ENCODE peak calls at places on chromosomes 12 and 14, in seven cellular contexts. One of them, this sample, is unnamed.

GRCh38 chr14:75926431-75926830 is 55.4 kb downstream of the TGFB3 start:
- DNase-seq in mesenchymal stem cell: no peak
- DNase-seq in trophoblast cell: no peak
- DNase-seq in neuronal stem cell: no peak
- DNase-seq in H1: no peak
- DNase-seq in mesendoderm: no peak
- DNase-seq in IMR-90: no peak
- DNase-seq in this sample: no peak

GRCh38 chr12:7108928-7109920 is at the start of gene C1RL:
- DNase-seq in H1: peak; percentile 99
- DNase-seq in trophoblast cell: peak; percentile 90
- DNase-seq in mesendoderm: peak; percentile 92
- DNase-seq in IMR-90: peak; percentile 77
- DNase-seq in mesenchymal stem cell: peak; percentile 90
- DNase-seq in neuronal stem cell: peak; percentile 84
- DNase-seq in this sample: peak; percentile 89

GRCh38 chr14:68607081-68607851 is 185.6 kb downstream of the ZFP36L1 start:
- DNase-seq in neuronal stem cell: no peak
- DNase-seq in mesenchymal stem cell: peak; percentile 92
- DNase-seq in mesendoderm: peak; percentile 53
- DNase-seq in H1: no peak
- DNase-seq in trophoblast cell: peak; percentile 69
- DNase-seq in IMR-90: peak; percentile 64
- DNase-seq in this sample: no peak

GRCh38 chr12:105279460-105280056 is 43.6 kb upstream of the APPL2 start:
- DNase-seq in trophoblast cell: peak; percentile 74
- DNase-seq in mesenchymal stem cell: no peak
- DNase-seq in IMR-90: no peak
- DNase-seq in mesendoderm: no peak
- DNase-seq in neuronal stem cell: peak; percentile 9
- DNase-seq in H1: peak; percentile 56
- DNase-seq in this sample: peak; percentile 61

GRCh38 chr12:108295631-108296030 is 43.5 kb downstream of the CMKLR1 start:
- DNase-seq in neuronal stem cell: no peak
- DNase-seq in mesenchymal stem cell: no peak
- DNase-seq in mesendoderm: no peak
- DNase-seq in trophoblast cell: no peak
- DNase-seq in H1: no peak
- DNase-seq in IMR-90: no peak
- DNase-seq in this sample: no peak

GRCh38 chr14:68042591-68043210 is 223.1 kb downstream of the RAD51B start:
- DNase-seq in mesendoderm: peak; percentile 25
- DNase-seq in H1: no peak
- DNase-seq in IMR-90: no peak
- DNase-seq in mesenchymal stem cell: peak; percentile 26
- DNase-seq in neuronal stem cell: peak; percentile 32
- DNase-seq in trophoblast cell: no peak
- DNase-seq in this sample: no peak

GRCh38 chr14:33790996-33791395 is 159.9 kb downstream of the EGLN3 start:
- DNase-seq in H1: no peak
- DNase-seq in mesendoderm: no peak
- DNase-seq in neuronal stem cell: no peak
- DNase-seq in IMR-90: no peak
- DNase-seq in trophoblast cell: no peak
- DNase-seq in mesenchymal stem cell: no peak
- DNase-seq in this sample: no peak

GRCh38 chr14:56044196-56044595 is 74.0 kb upstream of the PELI2 start:
- DNase-seq in trophoblast cell: no peak
- DNase-seq in mesenchymal stem cell: no peak
- DNase-seq in mesendoderm: no peak
- DNase-seq in H1: no peak
- DNase-seq in IMR-90: no peak
- DNase-seq in neuronal stem cell: no peak
- DNase-seq in this sample: no peak

GRCh38 chr12:54587315-54587821 is 1.1 kb downstream of the PPP1R1A start:
- DNase-seq in neuronal stem cell: no peak
- DNase-seq in mesenchymal stem cell: no peak
- DNase-seq in IMR-90: no peak
- DNase-seq in mesendoderm: no peak
- DNase-seq in H1: no peak
- DNase-seq in trophoblast cell: no peak
- DNase-seq in this sample: no peak

GRCh38 chr12:110804406-110804805 is 42.4 kb upstream of the CCDC63 start:
- DNase-seq in IMR-90: no peak
- DNase-seq in neuronal stem cell: no peak
- DNase-seq in mesendoderm: no peak
- DNase-seq in trophoblast cell: no peak
- DNase-seq in mesenchymal stem cell: no peak
- DNase-seq in H1: no peak
- DNase-seq in this sample: no peak

GRCh38 chr12:130787041-130787440 is 52.0 kb downstream of the STX2 start:
- DNase-seq in H1: no peak
- DNase-seq in neuronal stem cell: no peak
- DNase-seq in trophoblast cell: no peak
- DNase-seq in IMR-90: no peak
- DNase-seq in mesendoderm: no peak
- DNase-seq in mesenchymal stem cell: no peak
- DNase-seq in this sample: no peak

GRCh38 chr12:130792926-130793849 is 45.9 kb downstream of the STX2 start:
- DNase-seq in neuronal stem cell: no peak
- DNase-seq in trophoblast cell: no peak
- DNase-seq in H1: no peak
- DNase-seq in mesendoderm: no peak
- DNase-seq in mesenchymal stem cell: no peak
- DNase-seq in IMR-90: no peak
- DNase-seq in this sample: no peak

GRCh38 chr12:130791699-130792098 is 47.4 kb downstream of the STX2 start:
- DNase-seq in H1: no peak
- DNase-seq in trophoblast cell: no peak
- DNase-seq in IMR-90: no peak
- DNase-seq in mesendoderm: no peak
- DNase-seq in mesenchymal stem cell: no peak
- DNase-seq in neuronal stem cell: no peak
- DNase-seq in this sample: no peak

GRCh38 chr12:130787445-130788410 is 51.3 kb downstream of the STX2 start:
- DNase-seq in mesenchymal stem cell: peak; percentile 33
- DNase-seq in mesendoderm: peak; percentile 87
- DNase-seq in neuronal stem cell: peak; percentile 48
- DNase-seq in IMR-90: peak; percentile 35
- DNase-seq in trophoblast cell: no peak
- DNase-seq in H1: peak; percentile 73
- DNase-seq in this sample: peak; percentile 96

DNA sequence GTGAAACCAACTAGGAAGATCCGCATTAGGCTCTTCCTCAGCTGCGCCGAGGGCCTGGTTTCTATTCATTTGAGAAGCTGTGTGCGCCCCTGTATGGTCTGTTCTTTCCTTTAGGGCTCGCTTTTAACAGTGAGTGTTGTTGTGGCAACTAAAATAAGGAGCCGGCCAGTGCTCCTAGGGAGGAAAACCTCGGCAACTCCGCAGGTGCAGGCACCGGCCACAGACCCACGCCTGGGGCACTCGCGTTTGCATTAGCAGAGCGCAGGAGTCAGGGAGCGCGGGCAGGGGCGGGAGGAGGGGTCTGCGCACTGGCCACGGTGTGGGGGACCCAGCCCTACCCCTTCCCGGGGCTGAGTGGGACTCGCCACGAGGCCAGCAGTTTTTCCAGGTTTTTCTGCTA is 50.5 kb downstream of the STX2 start:
- DNase-seq in mesenchymal stem cell: no peak
- DNase-seq in IMR-90: no peak
- DNase-seq in trophoblast cell: no peak
- DNase-seq in H1: no peak
- DNase-seq in neuronal stem cell: no peak
- DNase-seq in mesendoderm: peak; percentile 46
- DNase-seq in this sample: peak; percentile 62
- H3K9ac ChIP-seq in mesenchymal stem cell: no peak overlapping the region
- H3K9ac ChIP-seq in IMR-90: no peak overlapping the region
- H3K9ac ChIP-seq in trophoblast cell: no peak overlapping the region
- H3K9ac ChIP-seq in H1: no peak overlapping the region
- H3K9ac ChIP-seq in neuronal stem cell: no peak overlapping the region
- H3K9ac ChIP-seq in mesendoderm: no peak overlapping the region
- H3K9ac ChIP-seq in this sample: peak overlapping the region; percentile 33

GRCh38 chr14:32404784-32405573 is 75.9 kb downstream of the AKAP6 start:
- DNase-seq in IMR-90: no peak
- DNase-seq in H1: no peak
- DNase-seq in mesenchymal stem cell: no peak
- DNase-seq in mesendoderm: no peak
- DNase-seq in neuronal stem cell: no peak
- DNase-seq in trophoblast cell: no peak
- DNase-seq in this sample: no peak

GRCh38 chr14:32403688-32404087 is 74.6 kb downstream of the AKAP6 start:
- DNase-seq in mesenchymal stem cell: no peak
- DNase-seq in mesendoderm: no peak
- DNase-seq in trophoblast cell: no peak
- DNase-seq in H1: no peak
- DNase-seq in neuronal stem cell: no peak
- DNase-seq in IMR-90: no peak
- DNase-seq in this sample: no peak

GRCh38 chr14:32405856-32406255 is 76.8 kb downstream of the AKAP6 start:
- DNase-seq in IMR-90: no peak
- DNase-seq in H1: no peak
- DNase-seq in trophoblast cell: no peak
- DNase-seq in mesendoderm: no peak
- DNase-seq in neuronal stem cell: no peak
- DNase-seq in mesenchymal stem cell: no peak
- DNase-seq in this sample: no peak

GRCh38 chr14:32408018-32408417 is 78.9 kb downstream of the AKAP6 start:
- DNase-seq in trophoblast cell: no peak
- DNase-seq in neuronal stem cell: no peak
- DNase-seq in mesendoderm: no peak
- DNase-seq in H1: no peak
- DNase-seq in mesenchymal stem cell: no peak
- DNase-seq in IMR-90: no peak
- DNase-seq in this sample: no peak

GRCh38 chr14:32407170-32407569 is 78.1 kb downstream of the AKAP6 start:
- DNase-seq in trophoblast cell: no peak
- DNase-seq in H1: no peak
- DNase-seq in mesendoderm: no peak
- DNase-seq in neuronal stem cell: no peak
- DNase-seq in mesenchymal stem cell: no peak
- DNase-seq in IMR-90: peak; percentile 13
- DNase-seq in this sample: no peak
- H2AK5ac ChIP-seq in trophoblast cell: no peak overlapping the region
- H2AK5ac ChIP-seq in H1: no peak overlapping the region
- H2AK5ac ChIP-seq in mesendoderm: no peak overlapping the region
- H2AK5ac ChIP-seq in neuronal stem cell: no peak overlapping the region
- H2AK5ac ChIP-seq in mesenchymal stem cell: no peak overlapping the region
- H2AK5ac ChIP-seq in IMR-90: no peak overlapping the region
- H2AK5ac ChIP-seq in this sample: no peak overlapping the region

GRCh38 chr12:2119266-2119665 is 66.5 kb downstream of the CACNA1C start:
- DNase-seq in IMR-90: no peak
- DNase-seq in mesendoderm: no peak
- DNase-seq in mesenchymal stem cell: no peak
- DNase-seq in H1: no peak
- DNase-seq in trophoblast cell: no peak
- DNase-seq in neuronal stem cell: no peak
- DNase-seq in this sample: no peak

GRCh38 chr12:2117541-2117940 is 64.8 kb downstream of the CACNA1C start:
- DNase-seq in mesenchymal stem cell: no peak
- DNase-seq in H1: no peak
- DNase-seq in trophoblast cell: no peak
- DNase-seq in neuronal stem cell: no peak
- DNase-seq in IMR-90: no peak
- DNase-seq in mesendoderm: no peak
- DNase-seq in this sample: no peak

GRCh38 chr12:2118061-2118460 is 65.3 kb downstream of the CACNA1C start:
- DNase-seq in mesendoderm: peak; percentile 11
- DNase-seq in mesenchymal stem cell: no peak
- DNase-seq in H1: no peak
- DNase-seq in neuronal stem cell: no peak
- DNase-seq in IMR-90: no peak
- DNase-seq in trophoblast cell: no peak
- DNase-seq in this sample: no peak

GRCh38 chr12:2120982-2121758 is 68.4 kb downstream of the CACNA1C start:
- DNase-seq in mesendoderm: no peak
- DNase-seq in trophoblast cell: no peak
- DNase-seq in neuronal stem cell: no peak
- DNase-seq in H1: no peak
- DNase-seq in IMR-90: no peak
- DNase-seq in mesenchymal stem cell: no peak
- DNase-seq in this sample: no peak

DNA sequence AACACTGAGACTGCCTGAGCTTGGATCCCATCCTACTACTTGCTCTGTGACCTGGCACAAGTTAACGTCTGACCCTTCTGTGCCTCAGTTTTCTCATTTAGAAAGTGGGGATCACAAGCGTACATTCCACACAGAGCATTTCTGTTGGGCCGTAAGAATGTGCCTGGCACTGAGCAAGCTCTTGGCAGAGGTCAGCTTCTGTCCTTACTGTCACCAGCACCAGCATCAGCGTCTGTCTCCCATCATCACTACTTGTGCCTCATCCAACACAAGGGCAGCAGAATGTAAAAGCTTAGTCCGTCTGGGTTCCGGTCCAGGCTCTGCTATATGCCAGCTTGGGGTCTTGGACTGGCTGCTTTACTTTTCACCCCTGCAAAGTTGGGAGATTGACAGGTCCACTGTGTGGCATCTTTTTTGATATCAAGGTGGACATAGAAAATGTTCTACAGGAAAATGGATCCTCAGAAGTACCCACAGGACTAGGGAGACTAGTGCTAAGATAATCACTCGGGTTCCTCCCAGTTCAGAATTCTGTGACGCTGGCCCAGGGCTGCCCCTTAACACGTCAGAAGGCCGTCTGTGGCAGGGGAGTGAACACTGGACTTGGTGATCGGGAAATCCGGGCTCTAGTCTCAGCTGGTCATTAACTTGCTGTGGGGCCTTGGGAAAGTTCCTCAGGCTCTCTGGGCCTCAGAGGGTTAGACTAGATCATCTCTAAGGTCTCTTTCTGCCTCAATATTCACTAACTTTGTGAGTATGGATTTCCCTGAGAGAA is 65.9 kb downstream of the CACNA1C start:
- DNase-seq in neuronal stem cell: no peak
- DNase-seq in trophoblast cell: no peak
- DNase-seq in IMR-90: no peak
- DNase-seq in H1: no peak
- DNase-seq in mesenchymal stem cell: no peak
- DNase-seq in mesendoderm: no peak
- DNase-seq in this sample: no peak
- H3K27ac ChIP-seq in neuronal stem cell: no peak overlapping the region
- H3K27ac ChIP-seq in trophoblast cell: no peak overlapping the region
- H3K27ac ChIP-seq in IMR-90: no peak overlapping the region
- H3K27ac ChIP-seq in H1: no peak overlapping the region
- H3K27ac ChIP-seq in mesenchymal stem cell: no peak overlapping the region
- H3K27ac ChIP-seq in mesendoderm: no peak overlapping the region
- H3K27ac ChIP-seq in this sample: no peak overlapping the region

GRCh38 chr12:48183876-48184548 is 568 bp downstream of the CCDC184 start:
- DNase-seq in mesenchymal stem cell: no peak
- DNase-seq in neuronal stem cell: no peak
- DNase-seq in mesendoderm: peak; percentile 22
- DNase-seq in trophoblast cell: no peak
- DNase-seq in H1: peak; percentile 60
- DNase-seq in IMR-90: no peak
- DNase-seq in this sample: no peak
- H3K9ac ChIP-seq in mesenchymal stem cell: peak overlapping the region; percentile 89
- H3K9ac ChIP-seq in neuronal stem cell: peak overlapping the region; percentile 5
- H3K9ac ChIP-seq in mesendoderm: no peak overlapping the region
- H3K9ac ChIP-seq in trophoblast cell: no peak overlapping the region
- H3K9ac ChIP-seq in H1: no peak overlapping the region
- H3K9ac ChIP-seq in IMR-90: no peak overlapping the region
- H3K9ac ChIP-seq in this sample: no peak overlapping the region

GRCh38 chr12:5318874-5319273 is 113.0 kb upstream of the NTF3 start:
- DNase-seq in trophoblast cell: peak; percentile 78
- DNase-seq in H1: no peak
- DNase-seq in mesenchymal stem cell: no peak
- DNase-seq in IMR-90: peak; percentile 87
- DNase-seq in mesendoderm: no peak
- DNase-seq in neuronal stem cell: no peak
- DNase-seq in this sample: no peak
- H2AK5ac ChIP-seq in trophoblast cell: no peak overlapping the region
- H2AK5ac ChIP-seq in H1: no peak overlapping the region
- H2AK5ac ChIP-seq in mesenchymal stem cell: no peak overlapping the region
- H2AK5ac ChIP-seq in IMR-90: no peak overlapping the region
- H2AK5ac ChIP-seq in mesendoderm: no peak overlapping the region
- H2AK5ac ChIP-seq in neuronal stem cell: no peak overlapping the region
- H2AK5ac ChIP-seq in this sample: no peak overlapping the region

This sample was measured in H9.